ENCODE peak calls at places on chromosome 20, in nine cellular contexts. D, C, Q, B, V, K, E, X and Y are unnamed samples.

GRCh38 chr20:47774081-47774777 is 11.1 kb downstream of the SULF2 start:
- DNase-seq in D (no peak), C (peak), Q (peak), B (peak), V (no peak), K (no peak), E (no peak), X (no peak), Y (no peak)

GRCh38 chr20:49676581-49677291 is 36.9 kb downstream of the B4GALT5 start:
- DNase-seq in D (peak), C (no peak), Q (peak), B (no peak), V (peak), K (peak), E (no peak), X (no peak), Y (no peak)

GRCh38 chr20:62892348-62893304 is 31.0 kb upstream of the TCFL5 start:
- DNase-seq in D (no peak), C (no peak), Q (no peak), B (peak), V (no peak), K (no peak), E (no peak), X (no peak), Y (no peak)

GRCh38 chr20:32035398-32035852 is 16.6 kb upstream of the HCK start:
- DNase-seq in D (no peak), C (no peak), Q (no peak), B (no peak), V (no peak), K (no peak), E (no peak), X (no peak), Y (no peak)

GRCh38 chr20:6595704-6596103 is 171.8 kb upstream of the BMP2 start:
- DNase-seq in D (peak), C (no peak), Q (no peak), B (no peak), V (no peak), K (peak), E (no peak), X (no peak), Y (no peak)

GRCh38 chr20:11391591-11391990 is 526.1 kb upstream of the BTBD3 start:
- DNase-seq in D (no peak), C (no peak), Q (no peak), B (no peak), V (no peak), K (peak), E (no peak), X (no peak), Y (no peak)

GRCh38 chr20:42749548-42749947 is 440.2 kb downstream of the PTPRT start:
- DNase-seq in D (no peak), C (no peak), Q (no peak), B (no peak), V (no peak), K (no peak), E (no peak), X (no peak), Y (no peak)

GRCh38 chr20:45037050-45037449 is 63.9 kb downstream of the KCNS1 start:
- DNase-seq in D (peak), C (no peak), Q (no peak), B (no peak), V (no peak), K (peak), E (no peak), X (no peak), Y (no peak)

GRCh38 chr20:21707999-21708737 is 2.7 kb downstream of the PAX1 start:
- DNase-seq in D (no peak), C (no peak), Q (no peak), B (peak), V (no peak), K (no peak), E (no peak), X (peak), Y (no peak)

GRCh38 chr20:4029505-4030467 is 14.4 kb upstream of the RNF24 start:
- DNase-seq in D (no peak), C (no peak), Q (no peak), B (no peak), V (no peak), K (no peak), E (no peak), X (no peak), Y (no peak)

GRCh38 chr20:24376523-24377085 is 92.8 kb upstream of the SYNDIG1 start:
- DNase-seq in D (peak), C (no peak), Q (no peak), B (no peak), V (no peak), K (peak), E (no peak), X (no peak), Y (no peak)

GRCh38 chr20:14062786-14063185 is 67.5 kb downstream of the MACROD2 start:
- DNase-seq in D (peak), C (no peak), Q (no peak), B (no peak), V (no peak), K (no peak), E (no peak), X (no peak), Y (no peak)

GRCh38 chr20:48403362-48403761 is 424.4 kb downstream of the PREX1 start:
- DNase-seq in D (no peak), C (no peak), Q (no peak), B (no peak), V (no peak), K (no peak), E (no peak), X (no peak), Y (no peak)

GRCh38 chr20:25739615-25740320 is 43.1 kb upstream of the ZNF337 start:
- DNase-seq in D (peak), C (no peak), Q (no peak), B (no peak), V (no peak), K (peak), E (no peak), X (no peak), Y (peak)

GRCh38 chr20:41232971-41233926 is 84.3 kb downstream of the ZHX3 start:
- DNase-seq in D (peak), C (no peak), Q (no peak), B (peak), V (peak), K (peak), E (no peak), X (no peak), Y (no peak)

DNA sequence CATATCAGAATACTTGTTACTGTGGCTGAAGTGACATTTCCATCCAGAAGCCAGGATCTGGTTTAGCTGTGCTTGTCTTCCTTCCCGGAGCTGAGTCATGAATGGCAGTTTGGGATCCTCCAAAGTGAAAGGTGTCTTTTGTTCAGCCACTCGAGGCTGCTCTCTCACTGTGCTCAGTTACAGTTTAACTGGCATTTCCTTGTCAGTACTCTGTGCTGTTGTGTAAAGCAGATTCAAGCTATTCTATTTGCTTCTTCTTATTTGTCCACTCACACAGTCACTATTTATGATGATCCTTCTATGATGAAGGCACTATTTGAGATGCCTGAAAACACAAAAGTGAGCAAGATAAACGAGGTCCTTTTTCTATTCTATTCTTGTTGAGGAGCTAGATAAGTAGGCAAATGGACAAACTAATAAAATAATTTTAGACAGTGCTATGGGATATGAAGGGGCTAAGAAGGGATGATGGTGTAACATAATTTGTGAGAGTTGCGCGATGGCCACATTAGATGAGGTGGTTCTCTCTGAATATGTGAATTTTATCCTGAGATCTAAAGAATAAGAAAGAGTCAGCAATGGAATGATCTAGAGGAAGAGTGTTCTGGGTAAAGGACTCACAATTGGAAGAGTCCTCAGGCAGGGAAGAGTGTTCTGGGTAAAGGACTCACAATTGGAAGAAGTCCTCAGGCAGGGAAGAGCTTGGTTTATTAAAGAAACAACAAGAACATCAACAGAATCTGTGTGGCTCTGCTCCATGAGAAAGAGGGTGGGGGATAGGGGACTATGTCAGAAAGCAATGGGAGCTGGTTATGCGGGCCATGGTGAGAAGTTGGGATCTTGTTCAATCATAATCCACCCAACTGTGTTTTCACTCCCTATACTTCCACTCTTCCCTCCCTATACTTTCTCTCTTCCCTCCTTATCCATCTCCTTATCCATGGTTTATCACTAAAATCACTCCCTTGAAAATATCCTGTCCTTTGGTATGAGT is 40.1 kb downstream of the CYP24A1 start:
- DNase-seq in D (no peak), C (no peak), Q (peak), B (no peak), V (no peak), K (peak), E (no peak), X (no peak), Y (no peak)
- H3K4me3 ChIP-seq in D (no peak), C (no peak), Q (no peak), B (peak), V (no peak), K (peak), E (no peak), X (no peak), Y (no peak)

DNA sequence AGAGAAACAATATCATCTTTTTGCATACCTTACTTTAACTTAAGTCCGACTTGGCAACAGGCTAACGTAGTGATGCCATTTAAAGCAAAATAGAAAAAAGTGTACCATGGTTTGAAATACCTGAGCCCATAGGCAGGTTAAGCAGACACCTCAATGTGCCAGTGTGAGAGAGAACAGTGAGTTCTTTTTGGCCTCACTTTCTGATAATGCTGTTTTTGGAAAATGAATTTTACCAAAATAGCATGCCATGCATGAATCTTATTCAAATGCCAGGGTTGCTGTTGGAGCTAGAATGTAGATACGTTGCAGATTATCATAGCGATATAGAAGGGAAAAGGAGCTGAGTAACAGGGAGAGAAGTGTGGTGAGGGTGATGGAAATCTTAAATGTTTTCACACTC is 170.2 kb downstream of the OTOR start:
- DNase-seq in D (no peak), C (no peak), Q (no peak), B (no peak), V (no peak), K (no peak), E (no peak), X (no peak), Y (no peak)
- H3K4me3 ChIP-seq in D (no peak), C (no peak), Q (no peak), B (no peak), V (no peak), K (no peak), E (no peak), X (no peak), Y (no peak)

DNA sequence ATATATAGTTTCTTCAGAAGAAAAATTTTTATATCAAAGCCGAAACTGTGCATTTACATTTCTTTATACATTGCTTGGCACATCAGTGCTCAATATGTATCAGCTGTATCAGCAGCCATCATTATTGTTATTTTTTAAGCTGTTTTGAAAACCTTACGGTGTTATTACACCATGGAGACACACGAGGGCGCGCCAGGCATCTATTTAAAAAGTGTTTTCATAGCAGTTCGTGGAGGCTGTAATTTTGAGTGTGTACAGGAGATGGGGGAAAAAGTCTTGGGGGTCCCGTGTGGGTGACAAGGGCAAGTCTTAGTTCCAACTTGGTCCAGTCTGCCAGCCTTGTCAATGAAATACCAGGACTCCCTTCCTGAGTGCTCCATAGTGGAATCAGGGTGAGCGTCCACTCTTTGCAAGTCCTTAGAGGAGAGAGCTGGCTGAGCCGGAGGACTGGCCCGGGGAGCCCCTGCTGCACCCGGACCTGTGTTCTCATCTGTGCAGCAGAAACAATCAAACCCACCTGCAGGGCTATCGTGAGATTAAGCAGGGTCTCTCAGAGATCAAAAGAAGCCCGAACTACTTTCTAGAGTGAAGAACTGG is 43.3 kb downstream of the SLC2A10 start:
- DNase-seq in D (peak), C (peak), Q (peak), B (peak), V (peak), K (peak), E (peak), X (peak), Y (no peak)
- H3K4me3 ChIP-seq in D (no peak), C (no peak), Q (no peak), B (peak), V (no peak), K (no peak), E (no peak), X (no peak), Y (no peak)

GRCh38 chr20:39048000-39048696 is 86.0 kb downstream of the DHX35 start:
- DNase-seq in D (peak), C (peak), Q (peak), B (peak), V (peak), K (peak), E (peak), X (peak), Y (peak)

GRCh38 chr20:39049148-39049547 is 87.0 kb downstream of the DHX35 start:
- DNase-seq in D (no peak), C (no peak), Q (no peak), B (no peak), V (no peak), K (no peak), E (no peak), X (no peak), Y (no peak)

GRCh38 chr20:39049684-39050554 is 87.8 kb downstream of the DHX35 start:
- DNase-seq in D (peak), C (peak), Q (peak), B (peak), V (peak), K (peak), E (peak), X (peak), Y (peak)

GRCh38 chr20:39052676-39053075 is 90.5 kb downstream of the DHX35 start:
- DNase-seq in D (no peak), C (no peak), Q (no peak), B (no peak), V (no peak), K (no peak), E (no peak), X (no peak), Y (no peak)

GRCh38 chr20:39050555-39050902 is 88.4 kb downstream of the DHX35 start:
- DNase-seq in D (no peak), C (no peak), Q (no peak), B (no peak), V (no peak), K (no peak), E (no peak), X (no peak), Y (no peak)
- H3K4me3 ChIP-seq in D (peak), C (no peak), Q (peak), B (peak), V (peak), K (peak), E (peak), X (peak), Y (peak)

GRCh38 chr20:53750827-53751393 is 157.3 kb upstream of the ZNF217 start:
- DNase-seq in D (peak), C (no peak), Q (peak), B (peak), V (no peak), K (peak), E (no peak), X (no peak), Y (no peak)
- H3K4me3 ChIP-seq in D (no peak), C (no peak), Q (no peak), B (no peak), V (no peak), K (no peak), E (no peak), X (no peak), Y (no peak)